ENCODE peak calls at places on chromosomes 5 and 9, in nine cellular contexts. K is Caco-2; E is NT2/D1; X is CD4-positive, alpha-beta memory T cell; J is CD8-positive, alpha-beta memory T cell; O is tibial artery; F is GM23248; Z is HAP-1; B is CD4-positive, CD25-positive, alpha-beta regulatory T cell. M is an unnamed sample.

GRCh38 chr5:108003178-108003577 is 332.4 kb upstream of the EFNA5 start:
- DNase-seq in E (no peak), B (no peak), Z (no peak), F (peak; percentile 42), K (no peak), X (peak; percentile 20), J (no peak), O (no peak), M (no peak)

GRCh38 chr9:90300901-90301688 is 341.5 kb downstream of the DIRAS2 start:
- DNase-seq in K (peak; percentile 30), F (peak; percentile 91), O (peak; percentile 26), E (peak; percentile 11), Z (no peak), J (no peak), B (no peak), X (no peak), M (peak; percentile 85)

GRCh38 chr5:115295775-115296129 is 702 bp downstream of the CCDC112 start:
- DNase-seq in F (no peak), X (peak; percentile 4), O (no peak), K (no peak), Z (no peak), B (no peak), E (no peak), J (no peak), M (no peak)

GRCh38 chr5:54083851-54084250 is 226.5 kb downstream of the ARL15 start:
- DNase-seq in F (no peak), K (no peak), X (no peak), O (no peak), E (no peak), Z (no peak), B (no peak), J (no peak), M (no peak)

GRCh38 chr9:110282023-110282766 is 25.9 kb upstream of the TXN start:
- DNase-seq in K (peak; percentile 28), B (no peak), J (no peak), Z (no peak), X (no peak), O (no peak), E (no peak), F (no peak), M (no peak)

GRCh38 chr5:4572713-4573112 is 567.4 kb upstream of the ADAMTS16 start:
- DNase-seq in J (no peak), E (no peak), O (no peak), K (no peak), B (no peak), X (no peak), Z (no peak), F (no peak), M (no peak)

GRCh38 chr9:86843182-86843581 is 104.1 kb downstream of the GAS1 start:
- DNase-seq in K (no peak), O (no peak), F (no peak), J (no peak), X (no peak), Z (no peak), B (no peak), E (no peak), M (no peak)

GRCh38 chr5:174806729-174807128 is 82.3 kb downstream of the MSX2 start:
- DNase-seq in Z (no peak), F (no peak), O (no peak), K (no peak), J (no peak), X (no peak), E (no peak), B (no peak), M (no peak)

GRCh38 chr9:87213948-87214347 is 266.6 kb upstream of the GAS1 start:
- DNase-seq in Z (no peak), E (no peak), X (no peak), K (no peak), B (no peak), J (no peak), F (peak; percentile 77), O (no peak), M (no peak)

GRCh38 chr5:111394580-111394979 is 117.8 kb downstream of the STARD4 start:
- DNase-seq in O (no peak), E (no peak), K (no peak), B (no peak), Z (no peak), F (peak; percentile 87), J (no peak), X (no peak), M (no peak)

GRCh38 chr9:37617837-37618236 is 25.4 kb upstream of the TOMM5 start:
- DNase-seq in X (no peak), Z (no peak), F (peak; percentile 80), K (no peak), O (no peak), B (no peak), E (peak; percentile 6), J (no peak), M (no peak)

GRCh38 chr5:19927919-19928318 is 60.1 kb downstream of the CDH18 start:
- DNase-seq in O (no peak), J (no peak), F (no peak), X (no peak), K (peak; percentile 38), E (peak; percentile 78), Z (no peak), B (no peak), M (no peak)

GRCh38 chr9:100063185-100063584 is 35.6 kb downstream of the ERP44 start:
- DNase-seq in X (no peak), J (no peak), F (no peak), Z (peak; percentile 25), E (no peak), K (no peak), O (no peak), B (no peak), M (no peak)

GRCh38 chr5:9358961-9359686 is 186.8 kb downstream of the SEMA5A start:
- DNase-seq in E (no peak), J (no peak), K (peak; percentile 21), X (no peak), Z (no peak), F (peak; percentile 59), B (no peak), O (no peak), M (no peak)

GRCh38 chr9:116365056-116365471 is 211.5 kb downstream of the PAPPA start:
- DNase-seq in X (no peak), B (no peak), F (peak; percentile 83), E (no peak), Z (no peak), J (no peak), K (no peak), O (peak; percentile 34), M (no peak)

GRCh38 chr5:72380491-72381274 is 60.5 kb downstream of the PTCD2 start:
- DNase-seq in B (no peak), O (no peak), Z (no peak), E (no peak), J (no peak), F (peak; percentile 29), X (no peak), K (no peak), M (no peak)

GRCh38 chr9:35075358-35075757 is 2.9 kb upstream of the VCP start:
- DNase-seq in B (no peak), J (no peak), K (no peak), O (no peak), Z (no peak), F (no peak), X (no peak), E (no peak), M (no peak)

GRCh38 chr9:35076848-35077247 is 2.9 kb downstream of the FANCG start:
- DNase-seq in Z (no peak), B (no peak), X (no peak), F (no peak), E (no peak), O (no peak), K (no peak), J (no peak), M (no peak)

GRCh38 chr9:35079041-35079425 is 709 bp downstream of the FANCG start:
- DNase-seq in Z (no peak), X (no peak), F (peak; percentile 16), E (no peak), B (no peak), J (no peak), K (no peak), O (no peak), M (no peak)

GRCh38 chr9:35079426-35080341 is at the start of gene FANCG:
- DNase-seq in J (peak; percentile 75), O (peak; percentile 89), E (peak; percentile 91), X (peak; percentile 77), F (peak; percentile 97), Z (peak; percentile 86), B (peak; percentile 76), K (peak; percentile 92), M (peak; percentile 93)

DNA sequence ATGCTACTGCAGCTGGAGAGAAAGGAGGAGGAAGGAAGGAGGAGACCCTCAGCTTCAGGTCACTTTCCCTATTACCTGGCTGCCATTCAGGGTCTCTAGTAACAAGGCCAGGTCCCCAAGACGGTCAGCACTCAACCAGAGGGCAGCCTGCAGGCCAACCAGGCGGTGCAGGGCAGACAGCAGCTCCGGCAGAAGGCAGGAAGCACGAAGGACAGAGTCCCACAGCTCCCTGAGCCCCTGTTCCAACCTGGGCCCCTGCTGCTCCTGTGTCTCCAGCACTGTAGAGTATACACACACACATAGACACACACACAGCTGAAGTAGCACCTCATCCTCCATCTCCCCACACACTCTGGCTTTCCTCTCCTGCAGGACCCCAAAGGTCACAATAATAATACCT is 1.7 kb downstream of the FANCG start:
- DNase-seq in K (no peak), F (no peak), O (no peak), J (no peak), E (no peak), Z (no peak), X (no peak), B (no peak), M (no peak)
- H3K4me3 ChIP-seq in K (no peak overlapping the region), F (peak overlapping the region; percentile 79), O (no peak overlapping the region), J (no peak overlapping the region), E (peak overlapping the region; percentile 79), Z (peak overlapping the region; percentile 77), X (no peak overlapping the region), B (no peak overlapping the region), M (peak overlapping the region; percentile 86)

DNA sequence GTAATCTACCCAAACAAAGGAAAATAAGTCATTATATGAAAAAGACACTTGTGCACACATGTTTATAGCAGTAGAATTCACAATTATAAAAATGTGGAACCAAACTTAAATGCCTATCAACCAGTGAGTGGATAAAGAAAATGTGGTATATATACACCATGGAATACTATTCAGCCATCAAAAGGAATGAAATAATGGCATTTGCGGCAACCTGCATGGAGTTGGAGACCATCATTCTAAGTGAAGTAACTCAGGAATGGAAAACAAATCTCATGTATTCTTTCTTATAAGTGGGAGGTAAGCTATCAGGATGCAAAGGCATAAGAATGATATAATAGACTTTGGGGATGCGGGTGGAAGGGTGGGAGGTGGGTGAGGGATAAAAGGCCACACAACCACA is 34.6 kb downstream of the SLC12A2 start:
- DNase-seq in E (no peak), K (no peak), Z (no peak), B (no peak), O (no peak), F (no peak), J (no peak), X (no peak), M (no peak)
- H3K36me3 ChIP-seq in E (peaks cover 19% of the 10 kb centered on the region), K (no peaks in the 10 kb centered on the region), Z (peaks cover 32% of the 10 kb centered on the region), B (peaks cover 26% of the 10 kb centered on the region), O (peaks cover 32% of the 10 kb centered on the region), F (peaks cover 15% of the 10 kb centered on the region), J (peaks cover 8% of the 10 kb centered on the region), X (peaks cover 8% of the 10 kb centered on the region), M (peaks cover 15% of the 10 kb centered on the region)

GRCh38 chr9:123929177-123929869 is 603 bp downstream of the DENND1A start:
- DNase-seq in E (no peak), Z (no peak), K (peak; percentile 38), F (no peak), O (no peak), J (peak; percentile 8), X (peak; percentile 10), B (no peak), M (no peak)
- H3K4me1 ChIP-seq in E (peaks cover 9% of the 10 kb centered on the region), Z (peaks cover 26% of the 10 kb centered on the region), K (peaks cover 56% of the 10 kb centered on the region), F (peaks cover 38% of the 10 kb centered on the region), O (peaks cover 20% of the 10 kb centered on the region), J (peaks cover 25% of the 10 kb centered on the region), X (peaks cover 25% of the 10 kb centered on the region), B (peaks cover 19% of the 10 kb centered on the region), M (peaks cover 42% of the 10 kb centered on the region)

GRCh38 chr5:10595678-10596309 is 31.9 kb downstream of the ANKRD33B start:
- DNase-seq in B (no peak), J (no peak), X (no peak), F (peak; percentile 95), O (peak; percentile 51), Z (no peak), E (no peak), K (no peak), M (peak; percentile 85)
- H3K4me3 ChIP-seq in B (peak overlapping the region; percentile 78), J (no peak overlapping the region), X (no peak overlapping the region), F (peak overlapping the region; percentile 57), O (no peak overlapping the region), Z (no peak overlapping the region), E (no peak overlapping the region), K (no peak overlapping the region), M (no peak overlapping the region)

M was measured in RWPE2.